ENCODE peak calls at places on chromosome 22, in four cellular contexts. Y is breast epithelium, C is astrocyte of the spinal cord, L is Calu3. V is an unnamed sample.

GRCh38 chr22:23222875-23223565 is 42.7 kb downstream of the BCR start:
- DNase-seq in Y (no peak), C (no peak), L (no peak), V (no peak)

GRCh38 chr22:33569547-33569946 is 350.7 kb downstream of the LARGE1 start:
- DNase-seq in Y (no peak), C (no peak), L (no peak), V (no peak)

GRCh38 chr22:45983797-45984196 is 6.8 kb upstream of the WNT7B start:
- DNase-seq in Y (no peak), C (no peak), L (no peak), V (no peak)

GRCh38 chr22:37169947-37170688 is 17.9 kb downstream of the C1QTNF6 start:
- DNase-seq in Y (peak), C (no peak), L (no peak), V (peak)

GRCh38 chr22:22901578-22902218 is 14.1 kb downstream of the IGLL5 start:
- DNase-seq in Y (no peak), C (no peak), L (no peak), V (no peak)

GRCh38 chr22:25120761-25121212 is 78.9 kb upstream of the CRYBB3 start:
- DNase-seq in Y (no peak), C (no peak), L (peak), V (peak)

GRCh38 chr22:50507421-50507990 is at the start of gene LMF2:
- DNase-seq in Y (peak), C (no peak), L (peak), V (peak)

GRCh38 chr22:22210375-22210774 is 34.2 kb upstream of the VPREB1 start:
- DNase-seq in Y (no peak), C (peak), L (peak), V (no peak)

GRCh38 chr22:35892192-35892591 is 136.4 kb downstream of the RBFOX2 start:
- DNase-seq in Y (no peak), C (peak), L (no peak), V (no peak)

GRCh38 chr22:16609548-16610261 is 17.1 kb upstream of the CCT8L2 start:
- DNase-seq in Y (no peak), C (no peak), L (no peak), V (no peak)

GRCh38 chr22:37267128-37267587 is 15.2 kb upstream of the CYTH4 start:
- DNase-seq in Y (no peak), C (no peak), L (peak), V (peak)

GRCh38 chr22:24133187-24133965 is 47.9 kb upstream of the SUSD2 start:
- DNase-seq in Y (no peak), C (peak), L (no peak), V (no peak)

GRCh38 chr22:22687638-22688500 is 43.5 kb downstream of the GGTLC2 start:
- DNase-seq in Y (no peak), C (peak), L (peak), V (peak)

GRCh38 chr22:50148991-50149721 is 21.4 kb upstream of the PANX2 start:
- DNase-seq in Y (no peak), C (peak), L (peak), V (peak)

GRCh38 chr22:18057568-18058209 is 20.1 kb upstream of the PEX26 start:
- DNase-seq in Y (no peak), C (peak), L (peak), V (peak)

GRCh38 chr22:45626198-45626651 is 45.4 kb upstream of the ATXN10 start:
- DNase-seq in Y (no peak), C (no peak), L (peak), V (peak)

GRCh38 chr22:50308597-50308935 is 1.1 kb upstream of the PLXNB2 start:
- DNase-seq in Y (no peak), C (no peak), L (no peak), V (peak)

GRCh38 chr22:43047605-43048004 is 32.7 kb upstream of the PACSIN2 start:
- DNase-seq in Y (no peak), C (no peak), L (no peak), V (no peak)

GRCh38 chr22:43050995-43051394 is 36.0 kb upstream of the PACSIN2 start:
- DNase-seq in Y (no peak), C (no peak), L (no peak), V (no peak)

GRCh38 chr22:43057641-43058040 is 31.6 kb downstream of the TTLL1 start:
- DNase-seq in Y (no peak), C (no peak), L (no peak), V (no peak)

GRCh38 chr22:43053176-43053575 is 36.0 kb downstream of the TTLL1 start:
- DNase-seq in Y (no peak), C (no peak), L (no peak), V (no peak)
- TF ChIP-seq CTCF in Y (no peak), C (peak), L (no peak), V (no peak)

GRCh38 chr22:38304526-38304925 is 12.7 kb downstream of the CSNK1E start:
- DNase-seq in Y (no peak), C (no peak), L (no peak), V (no peak)
- TF ChIP-seq CTCF in Y (peak), C (no peak), L (no peak), V (no peak)

DNA sequence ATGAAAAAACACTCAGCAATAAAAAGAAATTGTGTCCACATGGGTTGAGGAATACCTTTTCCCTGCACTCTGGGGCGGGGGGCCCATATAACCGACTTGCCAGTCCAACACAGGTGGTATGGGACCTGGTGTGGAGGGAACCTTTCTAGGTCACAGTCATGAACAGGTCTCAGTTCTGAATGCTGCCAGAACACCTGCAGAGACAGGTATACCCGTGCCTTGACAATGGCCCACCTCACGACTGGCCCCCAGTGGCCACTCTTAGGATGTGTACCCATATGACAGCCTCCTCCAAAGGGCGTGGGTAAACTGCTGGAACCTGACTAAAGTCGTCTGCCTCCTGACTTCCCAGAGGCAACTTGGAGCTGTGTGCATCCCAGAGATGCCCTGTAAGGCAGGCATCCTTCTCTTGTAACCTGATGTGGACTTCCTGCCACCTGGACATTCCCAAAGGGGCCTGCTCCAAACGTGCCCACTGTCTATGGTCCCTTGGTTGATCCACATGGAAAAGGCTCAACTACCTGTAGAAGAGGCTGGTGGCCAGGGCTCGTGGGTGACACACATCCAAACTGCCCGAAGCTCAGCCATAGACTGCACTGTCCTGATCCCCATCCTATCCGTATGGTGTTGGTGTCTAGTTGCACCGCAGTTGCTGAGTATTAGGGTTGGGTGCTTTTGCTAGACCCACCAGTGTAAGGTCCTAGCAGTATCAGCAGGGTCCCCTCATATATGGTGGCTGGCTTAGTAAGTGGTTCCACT is 859.3 kb downstream of the BRD1 start:
- DNase-seq in Y (no peak), C (no peak), L (no peak), V (peak)
- TF ChIP-seq CTCF in Y (peak), C (no peak), L (no peak), V (no peak)

GRCh38 chr22:31104869-31105268 is 2.5 kb downstream of the SELENOM start:
- DNase-seq in Y (no peak), C (no peak), L (no peak), V (no peak)
- TF ChIP-seq CTCF in Y (no peak), C (peak), L (no peak), V (no peak)

DNA sequence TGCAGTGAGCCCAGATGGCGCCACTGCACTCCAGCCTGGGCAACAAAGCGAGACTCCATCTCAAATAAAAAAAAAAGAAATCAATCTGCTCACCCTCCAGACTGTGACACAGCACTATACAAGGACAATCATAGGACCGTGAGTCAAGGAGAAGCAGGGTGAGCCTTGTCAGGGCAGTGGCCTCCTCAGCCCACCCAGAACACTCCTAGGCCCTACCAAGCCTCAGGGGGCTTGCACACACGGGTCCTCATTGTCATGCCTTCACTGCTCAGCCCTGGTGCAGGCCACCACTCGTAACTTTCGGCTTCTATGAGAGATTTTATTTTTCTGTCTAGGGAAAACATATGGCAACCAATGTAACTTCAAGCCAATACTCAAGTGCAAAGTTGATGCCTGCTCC is 35.8 kb downstream of the DGCR2 start:
- DNase-seq in Y (no peak), C (no peak), L (no peak), V (no peak)
- TF ChIP-seq CTCF in Y (no peak), C (no peak), L (no peak), V (no peak)

DNA sequence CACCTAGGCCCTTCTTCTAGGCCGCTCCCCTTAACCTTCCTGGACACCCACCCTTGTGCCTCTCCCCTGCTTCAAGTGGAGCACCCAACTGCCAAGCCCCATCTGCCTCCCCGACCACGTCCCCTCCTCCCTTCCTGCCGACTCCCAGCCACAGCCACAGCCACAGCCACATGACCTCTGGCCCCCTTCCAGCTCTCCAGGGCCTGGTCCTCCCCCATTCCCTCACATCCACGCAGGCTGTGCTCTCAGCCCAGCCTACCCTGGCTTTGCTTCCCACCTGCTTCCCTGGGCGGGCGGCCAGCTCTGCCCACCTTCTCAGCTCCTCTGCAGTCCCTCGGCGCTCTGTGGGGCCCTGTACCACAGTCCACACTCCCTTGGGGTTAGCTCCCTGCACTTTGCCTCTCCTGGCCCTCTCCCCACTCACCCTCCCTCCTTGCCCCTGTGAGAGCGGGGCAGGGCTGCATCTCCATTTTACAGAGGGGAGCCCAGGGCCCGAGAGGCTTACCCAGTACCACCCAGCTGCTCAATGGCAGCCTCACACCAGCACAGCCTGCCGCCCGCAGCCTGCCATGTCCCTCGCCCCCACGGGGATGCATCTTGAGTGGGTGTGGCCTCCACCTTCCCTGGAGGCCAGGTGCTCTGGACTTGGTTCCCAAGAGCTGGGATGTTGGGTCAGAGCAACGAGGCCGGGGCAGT is 20.3 kb downstream of the PARVG start:
- DNase-seq in Y (peak), C (no peak), L (no peak), V (peak)
- TF ChIP-seq CTCF in Y (no peak), C (no peak), L (no peak), V (no peak)

GRCh38 chr22:41831383-41831782 is 1.5 kb upstream of the SREBF2 start:
- DNase-seq in Y (no peak), C (no peak), L (no peak), V (no peak)

GRCh38 chr22:41831828-41832552 is 915 bp upstream of the SREBF2 start:
- DNase-seq in Y (no peak), C (peak), L (no peak), V (no peak)

GRCh38 chr22:41828516-41828915 is 4.4 kb upstream of the SREBF2 start:
- DNase-seq in Y (no peak), C (no peak), L (peak), V (peak)

GRCh38 chr22:41827671-41828070 is 5.2 kb upstream of the SREBF2 start:
- DNase-seq in Y (no peak), C (no peak), L (no peak), V (no peak)

DNA sequence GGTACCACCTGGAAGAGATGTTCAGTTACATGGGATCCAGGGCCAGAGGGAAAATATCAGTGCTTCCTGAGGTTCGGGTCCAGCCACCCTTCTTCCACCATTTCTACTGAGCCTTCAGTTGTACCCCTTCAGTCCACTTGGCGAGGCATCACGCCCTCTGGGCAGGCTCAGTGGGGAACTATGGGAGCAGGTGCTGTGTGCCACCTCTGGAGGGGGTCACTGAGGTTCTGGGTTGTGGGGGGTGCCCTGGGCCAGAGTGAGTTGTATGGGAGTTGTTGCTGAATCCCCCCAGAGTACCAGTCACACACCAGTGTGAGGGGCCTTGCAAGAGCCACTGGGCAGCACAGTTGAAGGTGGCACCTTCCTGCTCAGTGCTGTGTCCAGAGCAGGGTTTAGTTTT is 2.7 kb upstream of the SREBF2 start:
- DNase-seq in Y (no peak), C (no peak), L (no peak), V (no peak)
- TF ChIP-seq CTCF in Y (no peak), C (no peak), L (no peak), V (no peak)

DNA sequence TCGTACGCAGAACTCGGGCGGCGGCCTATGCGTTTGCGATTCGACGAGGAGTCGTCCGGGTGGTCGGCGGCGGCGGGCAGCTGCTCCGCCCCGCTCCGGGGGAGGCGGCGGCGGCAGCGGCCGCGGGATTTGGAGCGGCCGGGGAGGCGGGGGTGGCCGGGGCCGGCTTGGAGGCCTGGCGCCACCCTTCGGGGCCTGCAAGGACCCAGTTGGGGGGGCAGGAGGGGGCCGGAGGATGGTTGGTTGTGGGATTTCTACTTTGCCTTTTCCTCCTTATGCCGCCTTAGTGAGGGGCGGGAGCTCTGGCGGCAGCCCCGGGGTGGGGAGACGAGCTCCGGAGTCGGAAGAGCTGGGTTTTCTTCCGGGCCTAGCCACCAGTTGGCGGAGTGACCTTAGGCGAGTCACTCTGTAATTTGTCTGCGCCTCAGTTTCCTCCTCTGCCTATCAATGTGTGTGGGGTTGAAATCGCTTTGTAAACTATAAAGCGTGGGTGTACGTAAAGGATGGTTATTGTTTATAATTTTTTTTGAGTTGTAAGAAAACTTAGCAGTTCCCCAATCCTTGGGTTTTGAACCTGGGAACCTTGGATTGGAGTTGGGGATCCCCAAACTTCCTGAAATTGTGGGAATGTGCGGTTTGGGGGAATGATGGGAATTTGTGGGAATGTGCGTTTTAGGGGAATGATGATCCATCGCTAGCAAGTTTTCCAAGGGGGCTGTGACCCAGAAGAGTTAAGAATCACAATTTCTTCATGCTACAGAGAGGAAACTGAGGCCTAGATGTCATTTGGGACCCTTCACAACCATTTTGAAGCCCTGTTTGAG is 679 bp downstream of the TUG1 start:
- DNase-seq in Y (no peak), C (peak), L (peak), V (no peak)
- TF ChIP-seq CTCF in Y (no peak), C (no peak), L (no peak), V (no peak)

DNA sequence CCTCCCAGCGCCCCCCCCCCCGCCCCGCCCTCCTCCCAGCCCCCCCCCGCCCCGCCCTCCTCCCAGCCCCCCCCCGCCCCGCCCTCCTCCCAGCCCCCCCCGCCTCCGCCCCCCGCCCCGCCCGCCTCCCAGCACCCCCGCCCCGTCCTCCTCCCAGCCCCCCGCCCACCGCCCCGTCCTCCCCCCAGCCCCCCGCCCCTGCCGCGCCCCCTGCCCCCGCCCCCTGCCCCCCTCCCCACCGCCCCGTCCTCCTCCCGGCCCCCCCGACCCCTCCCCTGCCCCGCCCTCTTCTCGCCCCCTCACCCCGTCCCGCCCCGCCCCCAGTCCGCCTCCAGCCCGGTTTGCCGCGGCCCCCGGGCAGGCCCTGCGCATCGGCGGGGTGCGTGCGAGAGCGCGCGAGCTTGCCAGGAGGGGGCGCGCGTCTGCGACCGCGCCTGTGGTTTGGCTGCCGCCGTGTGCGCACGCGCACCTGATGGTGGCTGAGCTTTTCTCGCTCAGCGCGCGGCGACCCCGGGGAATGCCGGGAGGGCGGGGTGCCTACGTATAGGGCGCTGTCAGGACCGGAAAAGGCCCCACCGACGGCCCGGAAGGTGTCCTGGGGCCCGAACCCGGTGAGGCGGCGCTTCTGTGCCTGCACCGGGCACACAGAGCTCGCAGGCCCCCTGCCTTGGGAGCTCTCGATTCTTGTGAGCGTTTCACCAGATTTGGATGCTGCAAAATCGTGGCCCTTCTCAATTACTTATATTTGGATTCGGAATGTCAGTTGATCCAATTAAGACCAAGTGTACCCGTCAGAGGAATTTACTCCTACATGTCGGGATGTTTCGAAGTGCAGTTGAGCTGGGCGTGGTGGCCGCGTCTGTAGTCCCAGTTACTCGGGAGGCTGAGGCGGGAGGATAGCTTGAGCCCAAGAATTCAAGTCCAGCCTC is 501 bp upstream of the TTLL12 start:
- DNase-seq in Y (peak), C (peak), L (peak), V (peak)
- TF ChIP-seq CTCF in Y (peak), C (peak), L (peak), V (peak)

GRCh38 chr22:20981787-20982562 is at the start of gene LZTR1:
- DNase-seq in Y (peak), C (peak), L (peak), V (peak)

GRCh38 chr22:20979940-20980453 is 2.1 kb upstream of the LZTR1 start:
- DNase-seq in Y (no peak), C (no peak), L (no peak), V (no peak)

GRCh38 chr22:20979243-20979809 is 2.8 kb upstream of the LZTR1 start:
- DNase-seq in Y (peak), C (peak), L (peak), V (peak)

GRCh38 chr22:20980938-20981722 is 967 bp upstream of the LZTR1 start:
- DNase-seq in Y (no peak), C (no peak), L (no peak), V (no peak)

GRCh38 chr22:20980523-20980922 is 1.6 kb upstream of the LZTR1 start:
- DNase-seq in Y (no peak), C (no peak), L (no peak), V (no peak)
- TF ChIP-seq CTCF in Y (no peak), C (no peak), L (no peak), V (no peak)